ENCODE peak calls at places on chromosome 6, in six cellular contexts. W, B, Y, V, T and Z are unnamed samples.

GRCh38 chr6:17585766-17586502 is 14.2 kb upstream of the FAM8A1 start:
- DNase-seq in W (no peak), B (no peak), Y (no peak), V (peak), T (no peak), Z (no peak)

GRCh38 chr6:159252955-159253508 is 83.8 kb downstream of the FNDC1 start:
- DNase-seq in W (peak), B (no peak), Y (peak), V (peak), T (peak), Z (peak)

GRCh38 chr6:43738877-43739641 is 31.0 kb upstream of the VEGFA start:
- DNase-seq in W (no peak), B (no peak), Y (no peak), V (no peak), T (no peak), Z (no peak)

GRCh38 chr6:12289655-12290489 is at the start of gene EDN1:
- DNase-seq in W (peak), B (peak), Y (peak), V (peak), T (peak), Z (peak)

GRCh38 chr6:101303474-101303873 is 90.0 kb upstream of the GRIK2 start:
- DNase-seq in W (no peak), B (no peak), Y (no peak), V (no peak), T (no peak), Z (no peak)

GRCh38 chr6:29627762-29628418 is 5.1 kb downstream of the GABBR1 start:
- DNase-seq in W (peak), B (peak), Y (peak), V (no peak), T (no peak), Z (peak)

GRCh38 chr6:17831135-17831534 is 124.4 kb upstream of the NUP153 start:
- DNase-seq in W (no peak), B (no peak), Y (no peak), V (no peak), T (no peak), Z (no peak)

GRCh38 chr6:161128680-161129196 is 137.2 kb downstream of the MAP3K4 start:
- DNase-seq in W (no peak), B (no peak), Y (no peak), V (no peak), T (no peak), Z (no peak)

GRCh38 chr6:34226731-34227586 is 9.7 kb upstream of the HMGA1 start:
- DNase-seq in W (no peak), B (no peak), Y (no peak), V (peak), T (no peak), Z (no peak)

GRCh38 chr6:109332748-109333147 is 49.5 kb downstream of the CD164 start:
- DNase-seq in W (no peak), B (no peak), Y (no peak), V (peak), T (no peak), Z (no peak)

GRCh38 chr6:53011993-53012392 is 16.9 kb upstream of the GSTA4 start:
- DNase-seq in W (no peak), B (no peak), Y (no peak), V (no peak), T (no peak), Z (no peak)

GRCh38 chr6:170276369-170277057 is 14.4 kb downstream of the DLL1 start:
- DNase-seq in W (no peak), B (no peak), Y (no peak), V (no peak), T (no peak), Z (no peak)

GRCh38 chr6:13813011-13813410 is 1.3 kb downstream of the MCUR1 start:
- DNase-seq in W (no peak), B (no peak), Y (no peak), V (no peak), T (no peak), Z (no peak)

GRCh38 chr6:2687456-2687855 is 63.3 kb downstream of the MYLK4 start:
- DNase-seq in W (no peak), B (no peak), Y (no peak), V (no peak), T (no peak), Z (no peak)

GRCh38 chr6:158474961-158475343 is 84.9 kb upstream of the TMEM181 start:
- DNase-seq in W (no peak), B (no peak), Y (no peak), V (peak), T (no peak), Z (no peak)

GRCh38 chr6:14787677-14788076 is 458.2 kb upstream of the JARID2 start:
- DNase-seq in W (no peak), B (no peak), Y (no peak), V (no peak), T (no peak), Z (no peak)

GRCh38 chr6:1597924-1598323 is 11.8 kb upstream of the FOXC1 start:
- DNase-seq in W (no peak), B (no peak), Y (no peak), V (peak), T (no peak), Z (no peak)

GRCh38 chr6:20953019-20953418 is 418.8 kb downstream of the CDKAL1 start:
- DNase-seq in W (no peak), B (no peak), Y (no peak), V (no peak), T (no peak), Z (no peak)

GRCh38 chr6:168852336-168852884 is 401.2 kb downstream of the THBS2 start:
- DNase-seq in W (no peak), B (no peak), Y (no peak), V (no peak), T (no peak), Z (no peak)

GRCh38 chr6:15317934-15318902 is 72.3 kb downstream of the JARID2 start:
- DNase-seq in W (no peak), B (no peak), Y (no peak), V (peak), T (no peak), Z (no peak)

GRCh38 chr6:75290558-75290957 is 6.0 kb upstream of the TMEM30A start:
- DNase-seq in W (no peak), B (no peak), Y (no peak), V (no peak), T (no peak), Z (no peak)

GRCh38 chr6:141700836-141701235 is 431.9 kb upstream of the GJE1 start:
- DNase-seq in W (no peak), B (no peak), Y (no peak), V (no peak), T (no peak), Z (no peak)

GRCh38 chr6:137896647-137897046 is 29.6 kb downstream of the TNFAIP3 start:
- DNase-seq in W (no peak), B (no peak), Y (no peak), V (no peak), T (no peak), Z (no peak)

GRCh38 chr6:90256698-90257485 is 39.8 kb downstream of the BACH2 start:
- DNase-seq in W (no peak), B (no peak), Y (no peak), V (no peak), T (no peak), Z (no peak)

GRCh38 chr6:111952821-111953535 is 79.7 kb upstream of the FYN start:
- DNase-seq in W (no peak), B (no peak), Y (no peak), V (no peak), T (no peak), Z (no peak)

GRCh38 chr6:166438211-166438861 is 55.6 kb upstream of the MPC1 start:
- DNase-seq in W (no peak), B (no peak), Y (no peak), V (no peak), T (no peak), Z (no peak)

GRCh38 chr6:14211596-14211961 is 94.0 kb downstream of the CD83 start:
- DNase-seq in W (peak), B (peak), Y (peak), V (peak), T (no peak), Z (peak)

GRCh38 chr6:15763827-15764226 is 101.0 kb upstream of the DTNBP1 start:
- DNase-seq in W (no peak), B (no peak), Y (no peak), V (peak), T (no peak), Z (no peak)

GRCh38 chr6:19599813-19600464 is 237.2 kb upstream of the ID4 start:
- DNase-seq in W (no peak), B (no peak), Y (no peak), V (no peak), T (no peak), Z (no peak)

GRCh38 chr6:34656378-34657036 is 40.1 kb downstream of the ILRUN start:
- DNase-seq in W (no peak), B (no peak), Y (peak), V (peak), T (peak), Z (peak)

DNA sequence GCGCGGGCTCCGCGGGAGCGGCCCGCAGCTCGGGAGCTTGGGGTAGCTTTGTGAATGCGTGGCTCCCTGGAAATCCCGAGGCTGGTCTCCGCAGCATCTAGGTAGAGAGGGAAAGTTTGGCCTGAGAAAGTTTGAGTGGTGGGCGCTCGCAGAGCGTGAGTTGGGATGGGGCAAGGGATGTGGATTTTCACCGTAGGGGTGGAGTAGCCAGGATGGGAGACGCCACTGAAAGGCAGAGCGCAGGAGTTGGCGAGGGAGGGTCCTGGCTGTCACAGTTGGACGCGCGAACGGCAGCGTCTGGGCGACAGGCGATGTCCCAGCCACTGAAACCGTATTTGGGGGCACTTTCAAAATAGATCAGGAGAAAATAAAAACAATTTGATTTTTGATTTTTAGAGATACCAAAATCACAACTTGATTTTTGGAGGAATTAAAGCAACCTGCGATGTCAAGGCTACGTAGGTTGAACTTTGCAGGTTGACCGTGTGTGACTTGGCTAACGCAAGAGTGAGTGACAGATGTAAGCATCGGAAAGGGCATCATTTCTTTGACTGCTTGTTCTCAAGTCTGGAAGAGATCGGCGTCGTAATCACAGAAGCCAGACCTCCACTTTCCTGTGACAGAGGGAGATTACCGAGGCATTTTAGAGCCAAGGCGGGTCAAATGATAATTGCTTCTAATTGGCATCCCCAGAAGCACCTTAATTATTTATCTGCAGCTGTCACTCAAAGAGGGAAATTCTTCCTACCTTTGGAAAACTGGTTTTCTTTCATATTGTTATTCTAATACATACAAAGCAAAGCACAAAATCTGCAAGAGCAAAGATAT is 646 bp downstream of the HEY2 start:
- DNase-seq in W (no peak), B (no peak), Y (no peak), V (no peak), T (no peak), Z (no peak)
- TF ChIP-seq TAF1 in W (no peak), B (no peak), Y (no peak), V (no peak), T (no peak), Z (no peak)

DNA sequence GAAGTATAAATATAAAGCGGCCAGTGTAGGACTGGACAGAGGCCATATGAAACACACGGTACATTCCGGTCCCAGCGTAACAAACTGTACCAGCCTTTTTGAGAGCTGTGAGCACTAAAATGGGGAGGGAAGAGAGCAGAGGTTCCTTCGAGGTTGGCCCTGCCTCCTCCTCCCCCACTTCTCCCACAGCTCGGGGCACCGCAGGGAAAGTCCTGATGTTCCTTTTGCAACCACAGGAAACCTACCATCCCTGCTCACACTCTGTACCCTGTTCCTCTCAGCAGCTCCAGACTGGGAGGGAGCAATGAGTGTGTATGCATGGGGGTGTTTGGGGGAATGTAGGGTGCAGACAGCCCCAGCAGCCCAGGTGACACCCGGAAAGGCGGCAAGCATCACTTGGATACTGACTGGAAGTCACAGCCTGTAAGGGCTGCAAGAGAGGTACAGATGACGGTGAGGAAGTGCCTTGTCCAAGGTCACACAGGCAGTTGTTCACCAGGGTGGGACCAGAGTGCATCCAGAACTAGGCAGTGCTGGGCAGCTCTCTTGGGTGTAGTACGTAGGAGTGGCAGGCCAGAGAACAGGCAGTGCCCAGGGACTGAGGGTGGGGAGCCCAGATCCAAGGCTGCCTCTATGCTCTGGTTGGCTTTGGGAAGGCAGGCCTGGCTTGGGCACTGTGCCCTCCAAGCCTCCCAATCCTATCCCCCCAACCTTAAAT is 11.0 kb upstream of the ARMC12 start:
- DNase-seq in W (no peak), B (no peak), Y (no peak), V (peak), T (no peak), Z (no peak)
- TF ChIP-seq POLR2A in W (no peak), B (no peak), Y (no peak), V (no peak), T (no peak), Z (no peak)

DNA sequence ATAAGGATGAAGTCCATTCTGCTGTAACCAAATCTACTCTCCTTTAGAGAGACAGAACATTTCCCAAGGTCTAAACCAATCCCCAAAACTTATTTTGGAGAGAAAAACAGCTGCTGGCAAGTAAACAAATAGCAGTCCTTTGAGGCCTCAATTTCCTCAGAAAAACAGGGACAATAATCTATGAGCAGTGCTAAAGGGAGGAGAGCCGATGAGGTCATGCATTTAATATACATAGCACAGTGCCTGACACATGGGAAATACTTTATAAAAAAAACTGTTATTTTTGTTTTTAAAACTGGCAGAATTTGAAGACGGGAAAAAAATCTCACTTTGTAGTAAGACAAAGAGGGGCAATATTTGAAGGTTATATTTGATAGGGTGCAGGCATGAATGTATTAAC is 526.0 kb downstream of the EPM2A start:
- DNase-seq in W (no peak), B (no peak), Y (no peak), V (no peak), T (no peak), Z (no peak)
- TF ChIP-seq TAF1 in W (no peak), B (no peak), Y (no peak), V (no peak), T (no peak), Z (no peak)

GRCh38 chr6:106495014-106495413 is 134.3 kb downstream of the RTN4IP1 start:
- DNase-seq in W (no peak), B (no peak), Y (no peak), V (no peak), T (no peak), Z (no peak)
- TF ChIP-seq POLR2A in W (no peak), B (no peak), Y (no peak), V (no peak), T (no peak), Z (no peak)

DNA sequence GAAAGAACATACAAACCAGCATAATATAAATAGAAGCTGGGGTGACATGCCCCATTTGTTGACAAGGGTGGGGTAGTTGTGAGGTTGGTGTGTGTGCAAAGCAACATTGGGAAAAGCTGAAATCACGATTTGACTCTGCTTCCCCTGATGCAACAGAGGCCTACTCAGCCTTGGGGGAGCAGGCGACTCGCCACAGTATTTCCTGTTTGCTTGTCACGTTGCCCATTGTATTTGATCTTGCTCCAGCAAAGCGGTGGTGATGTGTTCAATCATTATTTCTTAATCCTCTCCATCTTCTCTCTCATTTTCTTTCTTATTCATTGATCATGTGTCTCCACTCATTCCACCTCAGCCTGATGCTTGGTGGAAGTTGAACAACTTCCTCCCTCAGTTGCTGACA is 165.8 kb upstream of the CITED2 start:
- DNase-seq in W (no peak), B (no peak), Y (no peak), V (no peak), T (peak), Z (no peak)
- TF ChIP-seq TAF1 in W (no peak), B (no peak), Y (no peak), V (no peak), T (no peak), Z (no peak)